ENCODE peak calls at places on chromosome 18, in four cellular contexts. K is H1, V is SK-N-SH, D is HCT116. S is an unnamed sample.

GRCh38 chr18:47730795-47731194 is 199.7 kb downstream of the SMAD2 start:
- DNase-seq in K (no peak), V (no peak), D (no peak), S (no peak)

GRCh38 chr18:495017-495416 is 5.5 kb downstream of the COLEC12 start:
- DNase-seq in V (no peak), D (no peak), K (no peak), S (no peak)

GRCh38 chr18:49041677-49042570 is 91.2 kb upstream of the SMAD7 start:
- DNase-seq in K (no peak), V (no peak), D (peak), S (peak)

GRCh38 chr18:50277935-50278334 is 3.4 kb downstream of the MBD1 start:
- DNase-seq in K (no peak), V (no peak), D (no peak), S (no peak)

GRCh38 chr18:54269924-54270844 is 867 bp downstream of the POLI start:
- DNase-seq in K (no peak), D (peak), V (peak), S (peak)

GRCh38 chr18:47418746-47419145 is 167.3 kb upstream of the SKOR2 start:
- DNase-seq in V (no peak), K (no peak), D (no peak), S (no peak)

GRCh38 chr18:9184998-9185613 is 48.5 kb downstream of the ANKRD12 start:
- DNase-seq in K (no peak), V (no peak), D (no peak), S (no peak)

GRCh38 chr18:25799221-25799620 is 291.2 kb downstream of the SS18 start:
- DNase-seq in D (no peak), V (no peak), K (no peak), S (no peak)

GRCh38 chr18:36711813-36712444 is 116.9 kb downstream of the TPGS2 start:
- DNase-seq in V (no peak), D (peak), K (no peak), S (no peak)

GRCh38 chr18:11002796-11003195 is 146.6 kb downstream of the PIEZO2 start:
- DNase-seq in V (no peak), D (no peak), K (no peak), S (no peak)

GRCh38 chr18:77054288-77054605 is 78.3 kb downstream of the MBP start:
- DNase-seq in V (no peak), K (no peak), D (no peak), S (no peak)

GRCh38 chr18:43271593-43272432 is 5.5 kb downstream of the SYT4 start:
- DNase-seq in D (peak), K (no peak), V (peak), S (no peak)

GRCh38 chr18:8688428-8688827 is 16.9 kb upstream of the MTCL1 start:
- DNase-seq in D (no peak), V (no peak), K (no peak), S (no peak)

GRCh38 chr18:43277164-43277600 is at the start of gene SYT4:
- DNase-seq in D (no peak), V (peak), K (peak), S (peak)

GRCh38 chr18:37294951-37295350 is 270.6 kb downstream of the CELF4 start:
- DNase-seq in D (no peak), V (no peak), K (peak), S (no peak)

GRCh38 chr18:48342588-48342987 is 66.6 kb downstream of the ZBTB7C start:
- DNase-seq in V (no peak), D (no peak), K (no peak), S (no peak)

GRCh38 chr18:64663086-64663485 is 514.2 kb upstream of the LINC00305 start:
- DNase-seq in K (no peak), V (no peak), D (no peak), S (no peak)

GRCh38 chr18:811192-812122 is 585 bp downstream of the YES1 start:
- DNase-seq in K (no peak), D (no peak), V (no peak), S (peak)

GRCh38 chr18:5622905-5623304 is 79.1 kb upstream of the EPB41L3 start:
- DNase-seq in K (no peak), D (no peak), V (no peak), S (no peak)

GRCh38 chr18:5627756-5628511 is 84.1 kb upstream of the EPB41L3 start:
- DNase-seq in D (no peak), K (no peak), V (no peak), S (no peak)

GRCh38 chr18:5625076-5625475 is 81.3 kb upstream of the EPB41L3 start:
- DNase-seq in D (no peak), V (no peak), K (no peak), S (no peak)

GRCh38 chr18:5628512-5629255 is 84.9 kb upstream of the EPB41L3 start:
- DNase-seq in K (no peak), V (peak), D (no peak), S (no peak)

DNA sequence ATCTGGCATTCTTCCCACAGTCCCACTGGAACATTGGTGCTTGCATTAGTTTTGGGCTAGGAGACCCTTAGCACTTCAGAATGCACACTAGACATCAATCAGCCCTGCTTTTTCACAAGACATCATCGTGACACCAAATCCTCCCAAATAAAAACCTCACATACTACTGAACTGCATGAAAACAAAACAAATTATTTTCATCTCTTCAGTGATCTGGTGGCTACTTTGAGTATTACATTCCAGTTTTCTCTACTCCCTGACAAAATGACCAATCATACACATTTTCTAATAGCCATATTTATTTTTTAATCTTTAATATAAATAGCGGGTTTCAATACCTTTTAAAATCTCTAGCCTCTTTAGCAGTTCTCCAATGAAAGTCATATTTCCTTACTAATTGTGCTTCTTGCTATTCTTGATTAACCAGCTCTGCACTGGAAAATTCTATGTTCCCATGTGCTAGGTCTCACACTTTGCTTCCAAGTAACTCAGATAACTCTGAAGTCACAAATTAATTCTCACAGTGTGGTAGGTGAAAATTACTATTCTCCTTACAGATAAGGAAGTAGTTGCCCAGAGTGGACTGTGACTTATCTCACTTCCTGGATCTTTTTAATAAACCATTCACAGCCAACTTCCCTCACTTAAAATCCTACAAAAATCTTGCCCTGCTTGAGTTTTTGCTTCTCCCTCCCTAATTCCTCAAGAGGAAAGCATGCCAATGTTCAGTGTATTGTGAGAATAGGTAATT is 82.5 kb upstream of the EPB41L3 start:
- DNase-seq in D (no peak), V (no peak), K (no peak), S (no peak)
- TF ChIP-seq JUND in D (no peak), V (no peak), K (no peak), S (no peak)

GRCh38 chr18:45663646-45664045 is 48.4 kb downstream of the SLC14A2 start:
- DNase-seq in D (no peak), V (no peak), K (no peak), S (no peak)

GRCh38 chr18:45667056-45667455 is 51.8 kb downstream of the SLC14A2 start:
- DNase-seq in K (no peak), D (no peak), V (no peak), S (no peak)

GRCh38 chr18:45666520-45666919 is 51.2 kb downstream of the SLC14A2 start:
- DNase-seq in K (no peak), D (no peak), V (peak), S (no peak)

GRCh38 chr18:45664824-45665763 is 49.8 kb downstream of the SLC14A2 start:
- DNase-seq in V (peak), K (peak), D (peak), S (peak)

GRCh38 chr18:45666006-45666405 is 50.7 kb downstream of the SLC14A2 start:
- DNase-seq in D (no peak), V (no peak), K (no peak), S (peak)
- TF ChIP-seq JUND in D (no peak), V (no peak), K (no peak), S (no peak)

DNA sequence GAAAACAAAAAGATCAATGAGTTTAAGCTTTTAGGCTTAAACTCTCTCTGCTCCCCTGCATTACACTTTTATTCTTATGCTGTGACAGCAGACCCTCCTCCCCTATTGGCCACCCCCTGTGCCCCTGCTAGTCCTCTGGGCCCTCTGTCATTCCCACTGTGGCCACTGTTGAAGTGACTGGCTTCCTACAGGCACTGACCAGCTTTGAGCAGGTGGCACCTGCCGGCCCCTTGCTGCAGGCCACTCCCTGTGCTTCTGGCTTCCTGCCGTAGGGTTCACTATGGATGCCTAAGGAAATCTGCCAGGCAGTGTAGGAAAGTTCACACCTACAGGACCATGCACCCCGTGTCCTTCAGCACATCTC is 156.5 kb upstream of the L3MBTL4 start:
- DNase-seq in V (no peak), K (no peak), D (no peak), S (no peak)
- TF ChIP-seq JUND in V (no peak), K (no peak), D (no peak), S (no peak)

GRCh38 chr18:80046961-80047541 is 12.8 kb downstream of the RBFA start:
- DNase-seq in V (no peak), K (no peak), D (no peak), S (no peak)
- TF ChIP-seq JUND in V (no peak), K (no peak), D (no peak), S (no peak)

DNA sequence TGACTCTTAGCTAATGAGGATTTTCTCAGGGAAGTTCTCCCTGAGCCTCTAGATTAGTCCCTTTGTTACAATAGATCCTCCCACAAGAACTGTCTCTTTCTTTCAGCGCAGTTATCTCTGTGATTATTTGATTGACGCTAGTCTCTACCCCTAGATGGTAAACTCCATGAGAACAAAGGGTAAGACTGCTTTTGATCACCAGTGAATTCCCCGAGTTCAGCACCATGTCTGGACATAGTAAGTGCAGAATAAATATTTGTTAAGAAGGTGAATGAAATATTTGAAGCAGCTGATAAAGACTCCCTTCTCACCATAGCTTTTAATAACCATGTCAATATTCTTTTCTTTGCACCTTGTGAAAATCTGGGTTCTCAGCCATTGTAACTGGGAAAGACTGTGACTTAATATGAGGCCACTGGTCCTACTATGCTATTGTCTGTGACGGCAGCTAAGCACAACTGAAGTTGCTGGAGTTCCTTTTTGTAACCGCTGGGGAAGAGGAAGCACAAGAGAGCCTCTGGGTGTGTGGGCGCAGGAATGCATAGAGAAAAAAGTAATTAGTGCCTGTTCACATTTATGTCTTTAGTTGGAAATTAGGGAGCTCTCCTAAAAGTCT is 214.7 kb downstream of the TGIF1 start:
- DNase-seq in V (no peak), K (no peak), D (no peak), S (no peak)
- TF ChIP-seq JUND in V (no peak), K (no peak), D (no peak), S (no peak)

GRCh38 chr18:70494524-70494923 is 205.7 kb downstream of the SOCS6 start:
- DNase-seq in D (no peak), K (no peak), V (no peak), S (no peak)
- TF ChIP-seq JUND in D (no peak), K (no peak), V (no peak), S (no peak)

DNA sequence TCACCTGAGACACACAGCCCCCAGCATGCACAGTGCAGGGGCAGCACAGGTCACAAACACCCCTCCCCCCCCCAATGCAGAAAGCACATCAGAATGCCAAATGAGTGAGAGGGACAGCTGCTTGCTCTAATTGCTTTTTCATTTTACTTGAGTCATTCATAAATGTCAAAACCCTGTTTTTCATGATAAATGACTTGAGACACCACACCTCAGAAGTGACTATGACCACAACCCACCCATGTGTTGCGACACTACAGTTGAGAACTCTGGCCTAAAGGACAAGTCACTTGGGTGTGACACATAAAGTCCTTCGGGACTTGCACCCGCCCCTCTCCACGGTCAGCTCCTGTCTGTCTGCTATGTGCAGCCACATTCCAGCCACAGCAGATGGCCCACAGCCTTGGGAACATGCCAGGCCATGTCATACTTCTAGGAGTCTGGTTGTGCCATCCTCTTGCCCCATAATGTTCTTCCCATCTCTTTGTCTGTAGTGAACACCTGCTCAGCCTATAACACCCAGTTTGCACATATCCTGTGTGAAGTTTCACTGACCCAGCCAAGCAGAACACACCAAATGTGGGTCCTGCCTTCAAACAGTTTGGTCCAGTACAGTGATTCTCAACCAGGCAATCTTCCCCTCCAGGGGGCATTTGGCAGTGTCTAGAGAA is 30.2 kb upstream of the RIOK3 start:
- DNase-seq in V (peak), D (peak), K (no peak), S (no peak)
- TF ChIP-seq JUND in V (no peak), D (peak), K (no peak), S (no peak)

DNA sequence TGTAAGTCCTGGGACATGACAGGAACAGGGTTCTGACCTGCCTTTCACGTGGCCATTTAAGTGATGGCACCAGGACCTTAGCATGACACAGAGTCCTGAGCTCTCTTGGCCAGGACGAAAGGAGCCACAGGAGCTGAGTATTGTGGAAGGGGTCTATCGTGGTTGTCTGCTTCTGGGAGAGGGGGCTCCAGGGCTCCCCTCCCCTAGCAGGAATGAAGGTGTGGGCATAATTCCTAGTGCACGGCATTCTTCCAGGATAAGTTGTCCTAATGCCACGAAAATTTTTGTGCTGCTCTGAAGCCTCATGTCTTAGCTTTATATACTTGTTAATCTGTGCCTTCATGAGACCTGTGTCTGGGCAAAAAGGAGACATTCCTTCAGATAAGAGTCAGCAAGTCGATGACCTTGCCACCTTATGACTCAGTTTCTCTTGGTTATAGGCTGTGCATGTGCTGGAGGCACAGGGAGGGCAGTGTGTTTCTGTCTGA is 17.1 kb downstream of the GATA6 start:
- DNase-seq in V (no peak), K (no peak), D (no peak), S (no peak)
- TF ChIP-seq JUND in V (no peak), K (no peak), D (no peak), S (no peak)

GRCh38 chr18:55401638-55402191 is 186.3 kb downstream of the TCF4 start:
- DNase-seq in K (no peak), D (no peak), V (no peak), S (no peak)
- TF ChIP-seq JUND in K (no peak), D (no peak), V (peak), S (no peak)

GRCh38 chr18:59719533-59720325 is 22.5 kb upstream of the CCBE1 start:
- DNase-seq in K (no peak), V (no peak), D (no peak), S (no peak)

GRCh38 chr18:59721214-59721613 is 24.0 kb upstream of the CCBE1 start:
- DNase-seq in D (no peak), K (no peak), V (no peak), S (no peak)

GRCh38 chr18:59715966-59716369 is 18.7 kb upstream of the CCBE1 start:
- DNase-seq in D (peak), K (no peak), V (no peak), S (peak)

GRCh38 chr18:59717291-59717690 is 20.1 kb upstream of the CCBE1 start:
- DNase-seq in V (no peak), K (no peak), D (no peak), S (no peak)

GRCh38 chr18:59718108-59719057 is 21.2 kb upstream of the CCBE1 start:
- DNase-seq in D (no peak), K (no peak), V (peak), S (no peak)
- TF ChIP-seq JUND in D (no peak), K (no peak), V (peak), S (no peak)

S was measured in T47D.